ENCODE peak calls at places on chromosomes 12 and 14, in eight cellular contexts. One of them, this sample, is unnamed.

GRCh38 chr12:3896851-3897351 is 23.7 kb upstream of the PARP11 start:
- DNase-seq in AG04449: no peak
- DNase-seq in cardiac muscle cell: peak
- DNase-seq in naive thymus-derived CD4-positive, alpha-beta T cell: no peak
- DNase-seq in A549: no peak
- DNase-seq in heart left ventricle: no peak
- DNase-seq in CD8-positive, alpha-beta memory T cell: no peak
- DNase-seq in bronchial epithelial cell: peak
- DNase-seq in this sample: no peak

GRCh38 chr12:115355301-115355700 is 671.3 kb upstream of the TBX3 start:
- DNase-seq in AG04449: no peak
- DNase-seq in cardiac muscle cell: no peak
- DNase-seq in naive thymus-derived CD4-positive, alpha-beta T cell: no peak
- DNase-seq in A549: no peak
- DNase-seq in heart left ventricle: no peak
- DNase-seq in CD8-positive, alpha-beta memory T cell: no peak
- DNase-seq in bronchial epithelial cell: peak
- DNase-seq in this sample: no peak

GRCh38 chr12:11762723-11763326 is 113.4 kb downstream of the ETV6 start:
- DNase-seq in AG04449: no peak
- DNase-seq in cardiac muscle cell: no peak
- DNase-seq in naive thymus-derived CD4-positive, alpha-beta T cell: no peak
- DNase-seq in A549: no peak
- DNase-seq in heart left ventricle: no peak
- DNase-seq in CD8-positive, alpha-beta memory T cell: no peak
- DNase-seq in bronchial epithelial cell: no peak
- DNase-seq in this sample: no peak

GRCh38 chr12:31224768-31225448 is 101.0 kb downstream of the SINHCAF start:
- DNase-seq in AG04449: no peak
- DNase-seq in cardiac muscle cell: no peak
- DNase-seq in naive thymus-derived CD4-positive, alpha-beta T cell: no peak
- DNase-seq in A549: no peak
- DNase-seq in heart left ventricle: no peak
- DNase-seq in CD8-positive, alpha-beta memory T cell: no peak
- DNase-seq in bronchial epithelial cell: no peak
- DNase-seq in this sample: no peak

GRCh38 chr12:26120561-26121274 is 4.1 kb downstream of the BHLHE41 start:
- DNase-seq in AG04449: no peak
- DNase-seq in cardiac muscle cell: no peak
- DNase-seq in naive thymus-derived CD4-positive, alpha-beta T cell: no peak
- DNase-seq in A549: no peak
- DNase-seq in heart left ventricle: no peak
- DNase-seq in CD8-positive, alpha-beta memory T cell: no peak
- DNase-seq in bronchial epithelial cell: no peak
- DNase-seq in this sample: no peak

GRCh38 chr12:23303220-23303619 is 646.2 kb downstream of the SOX5 start:
- DNase-seq in AG04449: no peak
- DNase-seq in cardiac muscle cell: no peak
- DNase-seq in naive thymus-derived CD4-positive, alpha-beta T cell: no peak
- DNase-seq in A549: no peak
- DNase-seq in heart left ventricle: no peak
- DNase-seq in CD8-positive, alpha-beta memory T cell: no peak
- DNase-seq in bronchial epithelial cell: no peak
- DNase-seq in this sample: no peak

GRCh38 chr12:2514038-2514340 is 280.8 kb upstream of the FKBP4 start:
- DNase-seq in AG04449: no peak
- DNase-seq in cardiac muscle cell: no peak
- DNase-seq in naive thymus-derived CD4-positive, alpha-beta T cell: no peak
- DNase-seq in A549: no peak
- DNase-seq in heart left ventricle: no peak
- DNase-seq in CD8-positive, alpha-beta memory T cell: no peak
- DNase-seq in bronchial epithelial cell: no peak
- DNase-seq in this sample: no peak

GRCh38 chr12:47964102-47964723 is 817 bp downstream of the TMEM106C start:
- DNase-seq in AG04449: no peak
- DNase-seq in cardiac muscle cell: peak
- DNase-seq in naive thymus-derived CD4-positive, alpha-beta T cell: no peak
- DNase-seq in A549: peak
- DNase-seq in heart left ventricle: no peak
- DNase-seq in CD8-positive, alpha-beta memory T cell: no peak
- DNase-seq in bronchial epithelial cell: no peak
- DNase-seq in this sample: no peak

GRCh38 chr12:79058342-79058741 is 193.8 kb downstream of the SYT1 start:
- DNase-seq in AG04449: no peak
- DNase-seq in cardiac muscle cell: peak
- DNase-seq in naive thymus-derived CD4-positive, alpha-beta T cell: no peak
- DNase-seq in A549: peak
- DNase-seq in heart left ventricle: no peak
- DNase-seq in CD8-positive, alpha-beta memory T cell: no peak
- DNase-seq in bronchial epithelial cell: peak
- DNase-seq in this sample: peak

GRCh38 chr14:100170880-100171279 is 11.4 kb upstream of the DEGS2 start:
- DNase-seq in AG04449: no peak
- DNase-seq in cardiac muscle cell: no peak
- DNase-seq in naive thymus-derived CD4-positive, alpha-beta T cell: no peak
- DNase-seq in A549: no peak
- DNase-seq in heart left ventricle: no peak
- DNase-seq in CD8-positive, alpha-beta memory T cell: no peak
- DNase-seq in bronchial epithelial cell: no peak
- DNase-seq in this sample: no peak

GRCh38 chr14:50363734-50364113 is 33.0 kb downstream of the CDKL1 start:
- DNase-seq in AG04449: no peak
- DNase-seq in cardiac muscle cell: peak
- DNase-seq in naive thymus-derived CD4-positive, alpha-beta T cell: peak
- DNase-seq in A549: no peak
- DNase-seq in heart left ventricle: no peak
- DNase-seq in CD8-positive, alpha-beta memory T cell: peak
- DNase-seq in bronchial epithelial cell: no peak
- DNase-seq in this sample: no peak

GRCh38 chr14:90439874-90440442 is 43.1 kb downstream of the CALM1 start:
- DNase-seq in AG04449: no peak
- DNase-seq in cardiac muscle cell: no peak
- DNase-seq in naive thymus-derived CD4-positive, alpha-beta T cell: no peak
- DNase-seq in A549: no peak
- DNase-seq in heart left ventricle: peak
- DNase-seq in CD8-positive, alpha-beta memory T cell: no peak
- DNase-seq in bronchial epithelial cell: no peak
- DNase-seq in this sample: no peak

DNA sequence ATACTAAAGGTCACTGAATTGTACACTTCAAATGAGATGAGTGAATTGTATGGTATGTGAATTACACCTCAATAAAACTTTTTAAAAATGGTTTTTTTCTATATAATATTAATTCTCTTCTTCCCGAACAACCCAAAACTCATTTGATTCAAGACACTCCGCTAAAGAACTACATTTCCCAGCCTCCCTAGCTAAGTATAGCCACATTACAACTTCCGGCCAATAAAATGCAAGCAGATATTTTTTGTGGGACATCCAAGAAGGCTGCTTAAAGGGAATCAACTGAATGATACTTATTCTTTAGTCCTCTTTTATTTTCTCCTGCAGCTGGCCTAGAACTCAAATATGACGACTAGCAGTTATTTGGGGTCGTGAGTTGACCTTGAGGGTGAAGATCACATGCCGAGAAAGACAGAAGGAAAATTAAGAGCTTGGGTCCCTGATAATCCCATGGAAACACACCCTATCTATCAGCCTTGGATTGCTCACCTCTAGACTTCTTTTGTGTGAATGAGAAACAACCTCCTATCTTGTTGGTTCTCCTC is 187.3 kb downstream of the TTC8 start:
- DNase-seq in AG04449: no peak
- DNase-seq in cardiac muscle cell: no peak
- DNase-seq in naive thymus-derived CD4-positive, alpha-beta T cell: no peak
- DNase-seq in A549: no peak
- DNase-seq in heart left ventricle: no peak
- DNase-seq in CD8-positive, alpha-beta memory T cell: no peak
- DNase-seq in bronchial epithelial cell: no peak
- DNase-seq in this sample: no peak
- H3K4me3 ChIP-seq in AG04449: no peak
- H3K4me3 ChIP-seq in cardiac muscle cell: no peak
- H3K4me3 ChIP-seq in naive thymus-derived CD4-positive, alpha-beta T cell: no peak
- H3K4me3 ChIP-seq in A549: peak
- H3K4me3 ChIP-seq in heart left ventricle: no peak
- H3K4me3 ChIP-seq in CD8-positive, alpha-beta memory T cell: no peak
- H3K4me3 ChIP-seq in bronchial epithelial cell: peak
- H3K4me3 ChIP-seq in this sample: no peak

DNA sequence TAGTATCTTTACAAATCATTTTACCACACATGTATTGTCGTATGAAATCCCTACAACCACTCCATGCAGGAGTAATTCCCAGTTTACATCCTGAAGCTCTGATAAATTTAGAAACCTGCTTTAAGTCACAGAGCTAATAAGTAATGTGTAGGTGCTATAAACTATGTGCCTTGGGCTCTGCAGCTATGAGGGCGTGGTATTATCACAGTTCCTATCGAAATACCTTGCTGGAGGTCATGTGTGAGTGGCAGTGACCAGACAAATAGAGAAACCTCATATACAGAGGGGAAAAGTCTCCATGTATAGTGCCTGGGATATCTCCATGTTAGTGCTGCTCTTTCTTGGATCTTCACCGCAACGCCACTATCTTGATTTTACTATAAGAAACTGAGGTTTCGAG is 898 bp upstream of the TBC1D15 start:
- DNase-seq in AG04449: no peak
- DNase-seq in cardiac muscle cell: no peak
- DNase-seq in naive thymus-derived CD4-positive, alpha-beta T cell: no peak
- DNase-seq in A549: no peak
- DNase-seq in heart left ventricle: no peak
- DNase-seq in CD8-positive, alpha-beta memory T cell: no peak
- DNase-seq in bronchial epithelial cell: no peak
- DNase-seq in this sample: no peak
- H3K4me3 ChIP-seq in AG04449: no peak
- H3K4me3 ChIP-seq in cardiac muscle cell: no peak
- H3K4me3 ChIP-seq in naive thymus-derived CD4-positive, alpha-beta T cell: peak
- H3K4me3 ChIP-seq in A549: no peak
- H3K4me3 ChIP-seq in heart left ventricle: peak
- H3K4me3 ChIP-seq in CD8-positive, alpha-beta memory T cell: peak
- H3K4me3 ChIP-seq in bronchial epithelial cell: peak
- H3K4me3 ChIP-seq in this sample: no peak

DNA sequence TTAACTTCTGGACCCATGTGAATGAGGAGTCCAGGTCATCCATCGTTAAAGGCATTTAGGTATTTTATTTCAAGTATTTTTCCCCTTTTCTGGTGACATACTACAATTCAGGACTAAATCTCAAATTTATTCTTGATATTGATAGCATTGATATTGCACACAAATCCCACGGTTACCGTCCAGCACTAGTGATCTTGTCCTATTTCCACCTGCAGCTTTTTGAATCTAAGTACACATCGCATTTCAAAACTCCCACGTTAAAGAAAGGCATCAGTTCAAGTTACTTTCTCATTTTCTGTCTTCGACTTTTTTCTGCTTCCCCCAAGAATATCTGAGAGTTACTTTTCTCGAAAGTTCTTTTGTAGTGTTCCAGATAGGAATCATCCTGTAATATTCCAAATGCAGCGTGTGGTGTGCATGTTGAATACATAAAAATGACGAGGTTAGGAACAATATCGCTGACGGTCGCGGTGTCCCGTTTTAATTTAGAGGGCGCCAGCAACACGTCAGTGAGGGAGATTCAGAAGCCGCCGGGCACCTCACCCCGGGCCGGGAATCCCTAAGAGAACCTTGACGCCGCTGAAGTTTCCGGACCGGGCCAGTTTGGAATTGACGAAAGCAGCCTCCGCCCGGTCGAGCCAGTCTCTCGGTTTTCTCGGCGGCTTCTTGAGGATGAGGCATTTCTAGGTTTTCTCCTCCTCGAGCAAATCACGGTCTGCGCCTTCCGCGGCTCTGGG is 569 bp upstream of the RGS6 start:
- DNase-seq in AG04449: no peak
- DNase-seq in cardiac muscle cell: no peak
- DNase-seq in naive thymus-derived CD4-positive, alpha-beta T cell: no peak
- DNase-seq in A549: no peak
- DNase-seq in heart left ventricle: peak
- DNase-seq in CD8-positive, alpha-beta memory T cell: no peak
- DNase-seq in bronchial epithelial cell: peak
- DNase-seq in this sample: no peak
- H3K4me3 ChIP-seq in AG04449: no peak
- H3K4me3 ChIP-seq in cardiac muscle cell: peak
- H3K4me3 ChIP-seq in naive thymus-derived CD4-positive, alpha-beta T cell: no peak
- H3K4me3 ChIP-seq in A549: peak
- H3K4me3 ChIP-seq in heart left ventricle: peak
- H3K4me3 ChIP-seq in CD8-positive, alpha-beta memory T cell: no peak
- H3K4me3 ChIP-seq in bronchial epithelial cell: peak
- H3K4me3 ChIP-seq in this sample: no peak

GRCh38 chr12:104297477-104298113 is 5.9 kb upstream of the EID3 start:
- DNase-seq in AG04449: no peak
- DNase-seq in cardiac muscle cell: no peak
- DNase-seq in naive thymus-derived CD4-positive, alpha-beta T cell: no peak
- DNase-seq in A549: no peak
- DNase-seq in heart left ventricle: no peak
- DNase-seq in CD8-positive, alpha-beta memory T cell: no peak
- DNase-seq in bronchial epithelial cell: no peak
- DNase-seq in this sample: no peak

GRCh38 chr12:104303538-104304151 is at the start of gene EID3:
- DNase-seq in AG04449: no peak
- DNase-seq in cardiac muscle cell: peak
- DNase-seq in naive thymus-derived CD4-positive, alpha-beta T cell: peak
- DNase-seq in A549: peak
- DNase-seq in heart left ventricle: peak
- DNase-seq in CD8-positive, alpha-beta memory T cell: peak
- DNase-seq in bronchial epithelial cell: peak
- DNase-seq in this sample: no peak

GRCh38 chr12:104296718-104297117 is 6.8 kb upstream of the EID3 start:
- DNase-seq in AG04449: no peak
- DNase-seq in cardiac muscle cell: no peak
- DNase-seq in naive thymus-derived CD4-positive, alpha-beta T cell: no peak
- DNase-seq in A549: no peak
- DNase-seq in heart left ventricle: no peak
- DNase-seq in CD8-positive, alpha-beta memory T cell: no peak
- DNase-seq in bronchial epithelial cell: no peak
- DNase-seq in this sample: no peak

GRCh38 chr12:104295954-104296353 is 7.6 kb upstream of the EID3 start:
- DNase-seq in AG04449: no peak
- DNase-seq in cardiac muscle cell: no peak
- DNase-seq in naive thymus-derived CD4-positive, alpha-beta T cell: no peak
- DNase-seq in A549: no peak
- DNase-seq in heart left ventricle: no peak
- DNase-seq in CD8-positive, alpha-beta memory T cell: no peak
- DNase-seq in bronchial epithelial cell: no peak
- DNase-seq in this sample: no peak

DNA sequence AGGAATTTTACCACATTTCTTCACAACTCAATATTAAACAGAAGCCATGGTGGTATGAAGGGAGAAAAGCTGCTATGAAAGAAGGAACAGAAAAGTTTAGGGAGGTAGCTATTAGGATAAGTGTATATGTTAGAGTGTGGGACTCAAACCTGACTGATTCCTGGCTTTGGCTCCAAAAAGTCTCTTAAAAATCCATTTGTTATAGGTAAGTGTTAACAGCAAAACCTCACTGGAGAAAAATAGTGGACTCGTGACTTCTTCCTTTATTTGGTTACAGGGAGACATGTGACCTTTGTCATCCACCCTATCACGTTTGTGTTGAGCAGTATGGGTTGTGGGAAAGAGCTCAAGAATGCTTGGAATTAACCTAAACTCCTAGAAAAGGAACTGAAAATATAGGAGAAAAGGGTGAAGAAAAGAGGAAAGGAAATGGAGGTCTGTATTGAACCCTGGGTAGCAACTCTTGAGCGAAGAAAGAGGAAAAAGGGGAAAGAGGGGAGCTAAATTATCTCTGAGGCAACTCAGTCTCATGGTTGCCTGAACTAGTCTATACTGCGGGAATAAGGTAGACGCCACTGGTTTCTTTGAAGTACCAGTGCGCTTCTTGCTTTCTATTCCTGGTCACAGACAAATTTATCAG is 3.6 kb upstream of the EID3 start:
- DNase-seq in AG04449: no peak
- DNase-seq in cardiac muscle cell: peak
- DNase-seq in naive thymus-derived CD4-positive, alpha-beta T cell: no peak
- DNase-seq in A549: no peak
- DNase-seq in heart left ventricle: no peak
- DNase-seq in CD8-positive, alpha-beta memory T cell: no peak
- DNase-seq in bronchial epithelial cell: no peak
- DNase-seq in this sample: no peak
- H3K4me3 ChIP-seq in AG04449: no peak
- H3K4me3 ChIP-seq in cardiac muscle cell: no peak
- H3K4me3 ChIP-seq in naive thymus-derived CD4-positive, alpha-beta T cell: no peak
- H3K4me3 ChIP-seq in A549: peak
- H3K4me3 ChIP-seq in heart left ventricle: no peak
- H3K4me3 ChIP-seq in CD8-positive, alpha-beta memory T cell: no peak
- H3K4me3 ChIP-seq in bronchial epithelial cell: no peak
- H3K4me3 ChIP-seq in this sample: no peak

This sample was measured in kidney epithelial cell.